ENCODE peak calls at places on chromosomes 2 and 18, in five cellular contexts. R is lower lobe of right lung, H is GM23338, A is fibroblast of pulmonary artery, Z is astrocyte of the spinal cord. D is an unnamed sample.

GRCh38 chr18:12377556-12378553 is 828 bp upstream of the AFG3L2 start:
- DNase-seq in A (no peak), H (peak; percentile 98), R (no peak), Z (no peak), D (peak; percentile 100)

GRCh38 chr2:233060500-233061006 is 411 bp downstream of the INPP5D start:
- DNase-seq in R (no peak), Z (no peak), A (no peak), H (no peak), D (no peak)

GRCh38 chr18:74456409-74457042 is 582 bp downstream of the DIPK1C start:
- DNase-seq in H (peak; percentile 54), R (no peak), Z (no peak), A (no peak), D (no peak)

GRCh38 chr2:120398961-120399888 is 53.3 kb downstream of the INHBB start:
- DNase-seq in H (no peak), Z (no peak), R (no peak), A (no peak), D (no peak)

GRCh38 chr2:43898134-43898957 is 59.6 kb downstream of the ABCG8 start:
- DNase-seq in H (no peak), R (peak; percentile 66), Z (peak; percentile 75), A (no peak), D (peak; percentile 12)

GRCh38 chr2:234169676-234170075 is 119.2 kb downstream of the SPP2 start:
- DNase-seq in A (no peak), R (no peak), Z (no peak), H (no peak), D (no peak)

GRCh38 chr2:239256297-239256696 is 144.5 kb downstream of the HDAC4 start:
- DNase-seq in R (no peak), H (no peak), A (no peak), Z (no peak), D (no peak)

GRCh38 chr2:234211797-234212196 is 161.3 kb downstream of the SPP2 start:
- DNase-seq in Z (peak; percentile 55), H (no peak), R (no peak), A (peak; percentile 15), D (no peak)

GRCh38 chr18:35949090-35949489 is 23.4 kb upstream of the RMP24 start:
- DNase-seq in Z (no peak), R (no peak), A (no peak), H (no peak), D (no peak)

GRCh38 chr2:178473931-178474330 is 4.5 kb downstream of the FKBP7 start:
- DNase-seq in R (no peak), H (no peak), Z (no peak), A (peak; percentile 43), D (no peak)

GRCh38 chr2:74915743-74916142 is 42.7 kb upstream of the POLE4 start:
- DNase-seq in A (peak; percentile 12), H (no peak), R (no peak), Z (peak; percentile 60), D (no peak)

GRCh38 chr2:221502270-221502973 is 69.7 kb downstream of the EPHA4 start:
- DNase-seq in R (no peak), Z (peak; percentile 70), A (peak; percentile 69), H (no peak), D (no peak)

GRCh38 chr2:217998926-217999633 is 3.7 kb downstream of the TNS1 start:
- DNase-seq in A (no peak), Z (no peak), R (no peak), H (no peak), D (no peak)

GRCh38 chr2:113078350-113078839 is 10.6 kb downstream of the IL1F10 start:
- DNase-seq in A (no peak), R (no peak), H (no peak), Z (no peak), D (no peak)

GRCh38 chr2:172339431-172340010 is 87.9 kb upstream of the ITGA6 start:
- DNase-seq in Z (no peak), H (no peak), R (no peak), A (no peak), D (no peak)

GRCh38 chr2:200484934-200485333 is 24.9 kb downstream of the KCTD18 start:
- DNase-seq in H (no peak), A (no peak), R (no peak), Z (no peak), D (no peak)

GRCh38 chr18:31680836-31681568 is 3.4 kb downstream of the B4GALT6 start:
- DNase-seq in H (peak; percentile 43), Z (peak; percentile 5), A (peak; percentile 57), R (no peak), D (no peak)

GRCh38 chr2:162317910-162318279 is 589 bp downstream of the IFIH1 start:
- DNase-seq in A (no peak), H (peak; percentile 32), Z (no peak), R (peak; percentile 52), D (no peak)

GRCh38 chr18:68564961-68565360 is 149.9 kb downstream of the TMX3 start:
- DNase-seq in H (peak; percentile 14), A (peak; percentile 16), Z (peak; percentile 13), R (no peak), D (no peak)

GRCh38 chr18:3867768-3868445 is 417.9 kb downstream of the TGIF1 start:
- DNase-seq in R (no peak), A (peak; percentile 43), Z (peak; percentile 13), H (no peak), D (no peak)

GRCh38 chr18:3867252-3867651 is 417.3 kb downstream of the TGIF1 start:
- DNase-seq in Z (no peak), H (no peak), R (no peak), A (no peak), D (no peak)

GRCh38 chr18:3870914-3871313 is 420.9 kb downstream of the TGIF1 start:
- DNase-seq in A (no peak), Z (no peak), R (no peak), H (no peak), D (no peak)

GRCh38 chr18:3871687-3872086 is 421.7 kb downstream of the TGIF1 start:
- DNase-seq in Z (no peak), R (no peak), H (no peak), A (no peak), D (no peak)

GRCh38 chr18:3869848-3870247 is 419.9 kb downstream of the TGIF1 start:
- DNase-seq in H (peak; percentile 74), R (no peak), A (peak; percentile 83), Z (peak; percentile 74), D (no peak)
- TF ChIP-seq CTCF in H (peak; percentile 68), R (peak; percentile 53), A (peak; percentile 55), Z (peak; percentile 43), D (peak; percentile 71)

GRCh38 chr2:11222845-11223244 is 67.6 kb downstream of the SLC66A3 start:
- DNase-seq in Z (no peak), A (no peak), H (no peak), R (no peak), D (no peak)
- TF ChIP-seq CTCF in Z (no peak), A (no peak), H (no peak), R (no peak), D (no peak)

GRCh38 chr2:209334188-209335017 is 89.4 kb upstream of the MAP2 start:
- DNase-seq in Z (peak; percentile 65), A (peak; percentile 75), R (peak; percentile 49), H (peak; percentile 85), D (peak; percentile 62)
- TF ChIP-seq CTCF in Z (peak; percentile 85), A (peak; percentile 84), R (peak; percentile 90), H (peak; percentile 94), D (peak; percentile 96)

GRCh38 chr2:140895378-140895777 is 1235.4 kb downstream of the LRP1B start:
- DNase-seq in A (no peak), Z (no peak), H (peak; percentile 52), R (no peak), D (no peak)

GRCh38 chr2:140892911-140893637 is 1237.7 kb downstream of the LRP1B start:
- DNase-seq in Z (peak; percentile 5), A (peak; percentile 14), R (no peak), H (peak; percentile 29), D (no peak)

GRCh38 chr2:140893685-140894084 is 1237.1 kb downstream of the LRP1B start:
- DNase-seq in R (no peak), A (peak; percentile 66), Z (peak; percentile 69), H (no peak), D (no peak)

GRCh38 chr2:140892429-140892828 is 1238.4 kb downstream of the LRP1B start:
- DNase-seq in H (no peak), R (no peak), Z (peak; percentile 8), A (peak; percentile 10), D (no peak)

GRCh38 chr2:140891614-140892212 is 1239.1 kb downstream of the LRP1B start:
- DNase-seq in R (no peak), H (peak; percentile 44), A (no peak), Z (no peak), D (no peak)
- TF ChIP-seq CTCF in R (no peak), H (peak; percentile 41), A (peak; percentile 28), Z (peak; percentile 23), D (peak; percentile 48)

GRCh38 chr2:225797394-225797793 is 397.9 kb downstream of the NYAP2 start:
- DNase-seq in H (no peak), Z (no peak), R (no peak), A (peak; percentile 19), D (no peak)
- TF ChIP-seq CTCF in H (no peak), Z (no peak), R (no peak), A (peak; percentile 7), D (no peak)

GRCh38 chr18:77197073-77197472 is 52.6 kb upstream of the GALR1 start:
- DNase-seq in A (no peak), Z (no peak), H (peak; percentile 67), R (no peak), D (no peak)
- TF ChIP-seq CTCF in A (peak; percentile 17), Z (peak; percentile 1), H (peak; percentile 58), R (no peak), D (peak; percentile 20)

DNA sequence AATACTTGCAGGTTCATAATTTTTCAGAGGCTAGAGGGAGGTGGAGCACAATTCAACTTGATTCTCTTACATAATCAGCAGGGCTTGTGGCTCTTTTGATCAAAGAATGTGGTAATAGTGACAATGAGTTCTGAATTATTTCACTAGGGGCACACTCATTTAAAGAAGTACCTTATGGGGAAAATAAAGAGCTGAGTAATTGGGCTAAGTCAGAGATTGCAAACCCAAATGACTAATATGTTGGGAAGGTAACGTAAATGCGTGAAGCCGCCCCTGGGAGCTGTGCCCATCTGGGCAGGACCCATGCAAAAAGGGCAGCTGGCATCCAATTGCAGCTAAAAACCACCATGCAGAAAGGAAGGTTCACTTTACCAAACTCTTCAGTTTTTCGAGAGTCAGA is 35.3 kb downstream of the NCKAP5 start:
- DNase-seq in Z (peak; percentile 55), H (no peak), A (peak; percentile 6), R (no peak), D (no peak)
- TF ChIP-seq CTCF in Z (no peak), H (no peak), A (no peak), R (no peak), D (no peak)

D was measured in neural crest cell.